ENCODE peak calls at places on chromosomes 12 and 14, in ten cellular contexts. R is BJ, A is mucosa of descending colon, S is A549, U is aorta, I is IMR-90, Y is fibroblast of mammary gland, M is pancreas, J is AG09309, W is cardiac muscle cell. N is an unnamed sample.
A peak's percentile ranks its signal among the peaks of the same experiment; 100 is the strongest.

GRCh38 chr12:6771091-6771495 is 1.2 kb upstream of the LAG3 start:
- DNase-seq in R (no peak), A (no peak), S (no peak), U (no peak), I (no peak), Y (peak; percentile 44), M (no peak), J (no peak), W (no peak), N (no peak)

GRCh38 chr12:46400406-46400805 is 27.8 kb upstream of the SLC38A2 start:
- DNase-seq in R (no peak), A (no peak), S (no peak), U (no peak), I (peak; percentile 70), Y (peak; percentile 90), M (no peak), J (no peak), W (no peak), N (peak; percentile 33)

GRCh38 chr14:90642239-90642717 is 174.0 kb downstream of the TTC7B start:
- DNase-seq in R (no peak), A (no peak), S (no peak), U (no peak), I (peak; percentile 32), Y (no peak), M (no peak), J (no peak), W (peak; percentile 67), N (no peak)

GRCh38 chr12:105214670-105215375 is 21.2 kb downstream of the APPL2 start:
- DNase-seq in R (no peak), A (peak; percentile 92), S (no peak), U (no peak), I (no peak), Y (no peak), M (no peak), J (no peak), W (peak; percentile 50), N (peak; percentile 39)

GRCh38 chr14:73865536-73866113 is 14.0 kb downstream of the PTGR2 start:
- DNase-seq in R (no peak), A (no peak), S (no peak), U (no peak), I (no peak), Y (no peak), M (no peak), J (no peak), W (no peak), N (no peak)

GRCh38 chr12:68279227-68280054 is 26.0 kb upstream of the IL22 start:
- DNase-seq in R (no peak), A (no peak), S (no peak), U (no peak), I (peak; percentile 28), Y (no peak), M (no peak), J (no peak), W (peak; percentile 85), N (no peak)

GRCh38 chr14:103023881-103024473 is 33.4 kb downstream of the CDC42BPB start:
- DNase-seq in R (no peak), A (no peak), S (no peak), U (peak; percentile 74), I (peak; percentile 91), Y (peak; percentile 77), M (no peak), J (no peak), W (peak; percentile 68), N (peak; percentile 29)

GRCh38 chr14:69932391-69932790 is 53.2 kb downstream of the SMOC1 start:
- DNase-seq in R (no peak), A (no peak), S (no peak), U (no peak), I (no peak), Y (no peak), M (no peak), J (no peak), W (no peak), N (no peak)

GRCh38 chr12:64609543-64610091 is 678 bp upstream of the RASSF3 start:
- DNase-seq in R (no peak), A (no peak), S (no peak), U (no peak), I (peak; percentile 20), Y (peak; percentile 19), M (no peak), J (no peak), W (peak; percentile 21), N (no peak)

GRCh38 chr12:48023386-48023785 is 19.1 kb upstream of the COL2A1 start:
- DNase-seq in R (no peak), A (no peak), S (no peak), U (no peak), I (no peak), Y (no peak), M (no peak), J (no peak), W (no peak), N (no peak)

GRCh38 chr12:11706509-11707331 is 57.2 kb downstream of the ETV6 start:
- DNase-seq in R (no peak), A (no peak), S (no peak), U (no peak), I (peak; percentile 39), Y (no peak), M (no peak), J (no peak), W (no peak), N (no peak)

GRCh38 chr12:11705010-11705409 is 55.5 kb downstream of the ETV6 start:
- DNase-seq in R (peak; percentile 83), A (no peak), S (peak; percentile 14), U (no peak), I (peak; percentile 97), Y (peak; percentile 97), M (no peak), J (peak; percentile 71), W (peak; percentile 82), N (peak; percentile 56)

GRCh38 chr12:11710431-11710830 is 61.0 kb downstream of the ETV6 start:
- DNase-seq in R (no peak), A (no peak), S (no peak), U (no peak), I (no peak), Y (no peak), M (no peak), J (no peak), W (no peak), N (no peak)

GRCh38 chr12:11709513-11709912 is 60.0 kb downstream of the ETV6 start:
- DNase-seq in R (no peak), A (no peak), S (no peak), U (no peak), I (no peak), Y (no peak), M (no peak), J (no peak), W (no peak), N (no peak)

GRCh38 chr12:11707535-11707934 is 58.1 kb downstream of the ETV6 start:
- DNase-seq in R (no peak), A (peak; percentile 66), S (no peak), U (no peak), I (no peak), Y (no peak), M (peak; percentile 89), J (no peak), W (no peak), N (no peak)
- H3K4me3 ChIP-seq in R (no peak overlapping the region), A (no peak overlapping the region), S (no peak overlapping the region), U (no peak overlapping the region), I (no peak overlapping the region), Y (no peak overlapping the region), M (no peak overlapping the region), J (no peak overlapping the region), W (no peak overlapping the region), N (no peak overlapping the region)

DNA sequence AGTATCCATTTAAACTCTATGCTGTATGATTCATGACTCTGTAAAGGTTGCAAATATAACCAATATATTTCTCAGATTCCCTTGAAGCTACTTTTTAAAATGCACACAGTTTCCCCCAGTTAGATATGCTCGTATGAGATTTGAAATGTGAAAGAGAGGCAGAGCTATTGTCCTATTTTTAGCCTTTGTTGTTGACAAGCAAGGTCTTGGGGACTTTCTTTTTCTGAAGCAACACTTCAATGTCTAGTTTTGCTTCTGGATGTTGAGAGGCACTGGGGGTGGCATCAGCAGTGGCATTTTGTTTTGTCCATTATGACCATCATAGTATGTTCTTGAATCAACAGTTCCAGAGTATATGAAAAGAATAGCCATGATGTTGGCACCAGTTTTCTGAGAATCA is 63.4 kb downstream of the ASCL1 start:
- DNase-seq in R (no peak), A (no peak), S (no peak), U (no peak), I (no peak), Y (no peak), M (no peak), J (no peak), W (no peak), N (no peak)
- H3K4me3 ChIP-seq in R (no peak overlapping the region), A (no peak overlapping the region), S (no peak overlapping the region), U (no peak overlapping the region), I (no peak overlapping the region), Y (no peak overlapping the region), M (no peak overlapping the region), J (no peak overlapping the region), W (no peak overlapping the region), N (no peak overlapping the region)

GRCh38 chr14:50397461-50398196 is 948 bp upstream of the CDKL1 start:
- DNase-seq in R (no peak), A (no peak), S (peak; percentile 39), U (no peak), I (no peak), Y (peak; percentile 41), M (no peak), J (no peak), W (no peak), N (peak; percentile 72)
- H3K4me3 ChIP-seq in R (peak overlapping the region; percentile 54), A (no peak overlapping the region), S (peak overlapping the region; percentile 60), U (peak overlapping the region; percentile 87), I (peak overlapping the region; percentile 61), Y (peak overlapping the region; percentile 56), M (peak overlapping the region; percentile 59), J (peak overlapping the region; percentile 55), W (peak overlapping the region; percentile 52), N (peak overlapping the region; percentile 66)

GRCh38 chr14:60722163-60722835 is 1.9 kb downstream of the SIX4 start:
- DNase-seq in R (no peak), A (no peak), S (peak; percentile 50), U (peak; percentile 77), I (peak; percentile 79), Y (peak; percentile 64), M (peak; percentile 79), J (no peak), W (peak; percentile 52), N (peak; percentile 27)

GRCh38 chr14:60721331-60722162 is 2.6 kb downstream of the SIX4 start:
- DNase-seq in R (no peak), A (peak; percentile 50), S (peak; percentile 16), U (peak; percentile 88), I (peak; percentile 84), Y (peak; percentile 68), M (peak; percentile 83), J (no peak), W (peak; percentile 44), N (no peak)

GRCh38 chr14:60724080-60724618 is at the start of gene SIX4:
- DNase-seq in R (peak; percentile 37), A (peak; percentile 60), S (peak; percentile 81), U (peak; percentile 89), I (peak; percentile 92), Y (peak; percentile 82), M (peak; percentile 85), J (peak; percentile 53), W (peak; percentile 78), N (peak; percentile 73)

GRCh38 chr14:60722836-60723217 is 1.3 kb downstream of the SIX4 start:
- DNase-seq in R (no peak), A (no peak), S (peak; percentile 15), U (peak; percentile 72), I (peak; percentile 11), Y (peak; percentile 6), M (no peak), J (no peak), W (peak; percentile 6), N (no peak)

GRCh38 chr14:60723218-60724079 is 702 bp downstream of the SIX4 start:
- DNase-seq in R (no peak), A (peak; percentile 50), S (peak; percentile 28), U (peak; percentile 82), I (peak; percentile 62), Y (peak; percentile 52), M (peak; percentile 83), J (no peak), W (peak; percentile 66), N (peak; percentile 50)
- H3K4me3 ChIP-seq in R (peak overlapping the region; percentile 94), A (peak overlapping the region; percentile 1), S (peak overlapping the region; percentile 78), U (peak overlapping the region; percentile 74), I (peak overlapping the region; percentile 71), Y (peak overlapping the region; percentile 70), M (peak overlapping the region; percentile 76), J (peak overlapping the region; percentile 84), W (peak overlapping the region; percentile 93), N (peak overlapping the region; percentile 61)